ENCODE peak calls at places on chromosomes 1 and 21, in four cellular contexts. One of them, this sample, is unnamed.
A peak's percentile ranks its signal among the peaks of the same experiment; 100 is the strongest.

GRCh38 chr1:23619299-23620188 is 60.2 kb upstream of the ID3 start:
- DNase-seq in cardiac fibroblast: peak; percentile 20
- DNase-seq in adrenal gland: no peak
- DNase-seq in AG10803: no peak
- DNase-seq in this sample: no peak

GRCh38 chr21:29382029-29382654 is 83.4 kb downstream of the BACH1 start:
- DNase-seq in cardiac fibroblast: peak; percentile 32
- DNase-seq in adrenal gland: no peak
- DNase-seq in AG10803: peak; percentile 53
- DNase-seq in this sample: peak; percentile 80

GRCh38 chr1:168977618-168978017 is 128.9 kb upstream of the ATP1B1 start:
- DNase-seq in cardiac fibroblast: no peak
- DNase-seq in adrenal gland: no peak
- DNase-seq in AG10803: no peak
- DNase-seq in this sample: no peak

GRCh38 chr1:36083635-36084501 is at the start of gene TEKT2:
- DNase-seq in cardiac fibroblast: peak; percentile 53
- DNase-seq in adrenal gland: peak; percentile 63
- DNase-seq in AG10803: no peak
- DNase-seq in this sample: peak; percentile 29

GRCh38 chr1:204684206-204684536 is 1.4 kb downstream of the LRRN2 start:
- DNase-seq in cardiac fibroblast: no peak
- DNase-seq in adrenal gland: no peak
- DNase-seq in AG10803: no peak
- DNase-seq in this sample: no peak

GRCh38 chr1:221344693-221345092 is 397.2 kb downstream of the DUSP10 start:
- DNase-seq in cardiac fibroblast: no peak
- DNase-seq in adrenal gland: no peak
- DNase-seq in AG10803: peak; percentile 77
- DNase-seq in this sample: no peak

GRCh38 chr1:232853994-232854532 is 48.8 kb downstream of the MAP10 start:
- DNase-seq in cardiac fibroblast: peak; percentile 66
- DNase-seq in adrenal gland: no peak
- DNase-seq in AG10803: peak; percentile 95
- DNase-seq in this sample: peak; percentile 10

GRCh38 chr1:29760165-29760564 is 523.8 kb downstream of the PTPRU start:
- DNase-seq in cardiac fibroblast: no peak
- DNase-seq in adrenal gland: no peak
- DNase-seq in AG10803: no peak
- DNase-seq in this sample: no peak

GRCh38 chr1:51690285-51690961 is 73.5 kb downstream of the OSBPL9 start:
- DNase-seq in cardiac fibroblast: peak; percentile 89
- DNase-seq in adrenal gland: no peak
- DNase-seq in AG10803: peak; percentile 63
- DNase-seq in this sample: peak; percentile 95

GRCh38 chr1:185533596-185533995 is 200.6 kb upstream of the HMCN1 start:
- DNase-seq in cardiac fibroblast: no peak
- DNase-seq in adrenal gland: no peak
- DNase-seq in AG10803: peak; percentile 27
- DNase-seq in this sample: peak; percentile 21

GRCh38 chr1:42379794-42380616 is 587 bp upstream of the RIMKLA start:
- DNase-seq in cardiac fibroblast: peak; percentile 17
- DNase-seq in adrenal gland: peak; percentile 43
- DNase-seq in AG10803: peak; percentile 14
- DNase-seq in this sample: peak; percentile 33

GRCh38 chr1:117628343-117628742 is 22.5 kb downstream of the TENT5C start:
- DNase-seq in cardiac fibroblast: no peak
- DNase-seq in adrenal gland: no peak
- DNase-seq in AG10803: no peak
- DNase-seq in this sample: no peak

GRCh38 chr1:53277326-53277725 is 39.0 kb upstream of the MAGOH start:
- DNase-seq in cardiac fibroblast: no peak
- DNase-seq in adrenal gland: no peak
- DNase-seq in AG10803: no peak
- DNase-seq in this sample: no peak

GRCh38 chr1:27637052-27637451 is 2.1 kb upstream of the FGR start:
- DNase-seq in cardiac fibroblast: no peak
- DNase-seq in adrenal gland: no peak
- DNase-seq in AG10803: no peak
- DNase-seq in this sample: no peak

GRCh38 chr1:112619518-112620458 is at the start of gene CAPZA1:
- DNase-seq in cardiac fibroblast: peak; percentile 96
- DNase-seq in adrenal gland: peak; percentile 89
- DNase-seq in AG10803: peak; percentile 91
- DNase-seq in this sample: peak; percentile 95

GRCh38 chr1:15259608-15260007 is 12.6 kb downstream of the FHAD1 start:
- DNase-seq in cardiac fibroblast: no peak
- DNase-seq in adrenal gland: no peak
- DNase-seq in AG10803: no peak
- DNase-seq in this sample: no peak

GRCh38 chr1:15262003-15262377 is 15.0 kb downstream of the FHAD1 start:
- DNase-seq in cardiac fibroblast: no peak
- DNase-seq in adrenal gland: no peak
- DNase-seq in AG10803: no peak
- DNase-seq in this sample: no peak

GRCh38 chr1:15260418-15261154 is 13.6 kb downstream of the FHAD1 start:
- DNase-seq in cardiac fibroblast: peak; percentile 62
- DNase-seq in adrenal gland: peak; percentile 28
- DNase-seq in AG10803: no peak
- DNase-seq in this sample: peak; percentile 53

GRCh38 chr1:15262711-15263110 is 15.7 kb downstream of the FHAD1 start:
- DNase-seq in cardiac fibroblast: no peak
- DNase-seq in adrenal gland: no peak
- DNase-seq in AG10803: no peak
- DNase-seq in this sample: no peak

DNA sequence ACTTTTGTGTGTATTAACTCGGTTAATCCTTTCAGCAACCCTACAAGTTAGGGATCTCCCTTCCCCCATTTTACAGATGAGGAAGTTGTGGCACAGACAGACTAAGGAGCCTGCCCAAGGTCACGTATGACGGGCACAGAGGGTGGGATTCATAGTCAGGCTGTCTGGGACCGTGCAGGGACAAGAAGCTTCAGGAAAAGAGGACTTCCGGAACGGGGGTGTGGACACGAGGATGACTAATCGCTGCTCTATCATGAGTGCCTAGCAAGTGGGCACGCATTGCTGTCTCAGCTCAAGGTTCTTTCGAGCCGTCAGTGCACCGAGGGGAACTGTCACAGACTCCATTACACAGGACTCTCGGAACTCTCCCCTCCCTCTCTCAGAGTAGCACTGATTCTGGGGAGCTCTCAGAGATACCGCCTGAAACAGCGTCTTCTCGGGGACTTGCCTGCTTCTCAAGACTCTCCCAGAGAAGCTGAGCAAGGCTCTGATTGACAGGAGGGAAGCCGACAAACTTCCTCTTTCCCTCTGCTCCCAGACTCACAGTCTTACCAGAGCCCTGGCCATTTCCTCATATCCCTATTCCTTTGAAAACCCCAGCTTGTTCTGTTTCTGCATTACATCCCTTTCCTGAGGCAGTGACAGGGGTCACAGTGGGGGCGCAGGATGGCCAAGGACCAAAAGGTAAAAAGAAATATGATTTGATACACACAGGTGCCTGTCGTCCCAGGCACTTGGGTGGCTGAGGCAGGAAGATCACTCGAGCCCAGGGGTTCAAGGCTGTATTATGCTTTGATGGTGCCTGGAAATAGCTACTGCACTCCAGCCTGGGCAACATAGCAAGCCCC is 14.4 kb downstream of the FHAD1 start:
- DNase-seq in cardiac fibroblast: peak; percentile 36
- DNase-seq in adrenal gland: peak; percentile 77
- DNase-seq in AG10803: no peak
- DNase-seq in this sample: no peak
- H3K4me3 ChIP-seq in cardiac fibroblast: peak overlapping the region; percentile 8
- H3K4me3 ChIP-seq in adrenal gland: no peak overlapping the region
- H3K4me3 ChIP-seq in AG10803: no peak overlapping the region
- H3K4me3 ChIP-seq in this sample: no peak overlapping the region

GRCh38 chr1:247111636-247112478 is 7.7 kb upstream of the ZNF669 start:
- DNase-seq in cardiac fibroblast: peak; percentile 59
- DNase-seq in adrenal gland: peak; percentile 65
- DNase-seq in AG10803: peak; percentile 55
- DNase-seq in this sample: peak; percentile 34
- H3K4me3 ChIP-seq in cardiac fibroblast: peak overlapping the region; percentile 56
- H3K4me3 ChIP-seq in adrenal gland: peak overlapping the region; percentile 18
- H3K4me3 ChIP-seq in AG10803: peak overlapping the region; percentile 64
- H3K4me3 ChIP-seq in this sample: peak overlapping the region; percentile 62

GRCh38 chr1:113887392-113887767 is at the start of gene BCL2L15:
- DNase-seq in cardiac fibroblast: no peak
- DNase-seq in adrenal gland: no peak
- DNase-seq in AG10803: no peak
- DNase-seq in this sample: no peak
- H3K4me3 ChIP-seq in cardiac fibroblast: no peak within 1 kb of the TSS
- H3K4me3 ChIP-seq in adrenal gland: no peak within 1 kb of the TSS
- H3K4me3 ChIP-seq in AG10803: no peak within 1 kb of the TSS
- H3K4me3 ChIP-seq in this sample: no peak within 1 kb of the TSS

DNA sequence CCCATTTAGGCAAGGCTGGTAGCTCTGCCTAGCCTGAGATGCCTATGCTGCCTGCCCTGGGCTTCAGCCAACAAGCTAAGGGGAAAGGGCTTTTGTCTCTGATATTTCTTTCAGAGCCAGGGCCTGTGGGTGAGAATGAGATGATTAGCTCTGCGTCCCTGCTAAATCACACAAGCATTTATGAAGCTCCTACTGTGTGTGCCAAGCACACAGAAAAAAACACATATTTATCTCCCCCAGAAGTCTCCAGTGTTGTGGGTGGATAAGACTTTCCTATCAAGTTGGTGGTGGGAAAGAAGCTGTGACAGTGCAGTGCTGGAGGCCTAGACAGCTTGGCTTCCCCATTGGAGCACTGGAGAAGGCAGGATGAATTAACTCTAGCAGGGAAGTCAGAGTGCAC is 1.5 kb downstream of the SLC50A1 start:
- DNase-seq in cardiac fibroblast: no peak
- DNase-seq in adrenal gland: no peak
- DNase-seq in AG10803: no peak
- DNase-seq in this sample: no peak
- H3K4me3 ChIP-seq in cardiac fibroblast: peak overlapping the region; percentile 75
- H3K4me3 ChIP-seq in adrenal gland: no peak overlapping the region
- H3K4me3 ChIP-seq in AG10803: peak overlapping the region; percentile 57
- H3K4me3 ChIP-seq in this sample: peak overlapping the region; percentile 45

GRCh38 chr1:6251233-6251632 is 7.3 kb downstream of the HES3 start:
- DNase-seq in cardiac fibroblast: no peak
- DNase-seq in adrenal gland: no peak
- DNase-seq in AG10803: no peak
- DNase-seq in this sample: no peak

GRCh38 chr1:6247651-6248050 is 3.7 kb downstream of the HES3 start:
- DNase-seq in cardiac fibroblast: no peak
- DNase-seq in adrenal gland: no peak
- DNase-seq in AG10803: no peak
- DNase-seq in this sample: no peak

GRCh38 chr1:6249732-6250689 is 6.0 kb downstream of the HES3 start:
- DNase-seq in cardiac fibroblast: no peak
- DNase-seq in adrenal gland: no peak
- DNase-seq in AG10803: no peak
- DNase-seq in this sample: no peak

GRCh38 chr1:6248161-6248776 is 4.3 kb downstream of the HES3 start:
- DNase-seq in cardiac fibroblast: no peak
- DNase-seq in adrenal gland: no peak
- DNase-seq in AG10803: no peak
- DNase-seq in this sample: no peak

DNA sequence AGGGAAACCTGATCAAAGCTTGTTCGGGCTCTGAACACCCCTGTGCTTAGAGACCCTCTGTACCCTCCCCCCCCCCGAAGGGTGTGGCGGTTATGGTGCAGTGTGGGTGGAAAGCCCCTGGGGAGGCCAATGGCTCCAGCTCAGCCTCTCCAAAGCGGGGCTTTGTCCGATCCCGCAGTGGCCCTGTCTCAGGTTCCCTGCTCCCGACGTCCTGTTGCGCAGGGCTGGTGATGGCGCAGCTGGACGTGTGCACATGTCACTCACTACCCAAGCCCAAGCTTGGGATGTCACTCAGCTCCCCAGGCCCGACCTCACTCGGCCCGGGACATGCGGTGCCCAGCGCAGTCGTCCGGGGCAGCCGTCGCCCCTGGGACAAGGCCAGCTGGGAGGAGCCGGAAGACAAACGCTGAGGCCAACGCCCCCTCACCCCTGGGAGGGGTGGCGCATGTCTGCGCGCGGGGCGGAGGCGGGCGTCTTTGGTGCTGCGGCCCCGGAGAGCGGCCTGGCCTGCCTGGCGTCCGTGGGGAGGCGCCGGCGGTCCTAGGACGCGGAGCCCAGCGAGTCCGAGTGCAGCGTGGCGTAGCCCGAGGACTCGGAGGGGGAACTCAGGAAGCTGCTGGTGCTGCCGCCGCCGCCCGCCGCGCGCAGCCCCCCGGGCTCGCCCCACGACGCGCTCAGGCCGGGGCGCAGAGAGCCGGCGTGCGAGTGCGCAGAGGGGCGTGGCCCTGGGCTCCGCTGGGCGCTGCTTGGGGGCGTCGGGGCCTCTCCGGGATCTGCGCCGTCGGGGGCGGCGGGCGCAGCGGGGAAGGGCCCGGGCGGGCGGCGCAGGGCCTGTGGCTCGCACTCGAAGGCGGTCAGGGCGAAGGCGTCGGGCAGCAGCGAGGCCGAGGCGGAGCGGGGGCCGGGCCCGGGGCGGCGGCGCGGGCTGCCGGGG is 5.1 kb downstream of the HES3 start:
- DNase-seq in cardiac fibroblast: no peak
- DNase-seq in adrenal gland: no peak
- DNase-seq in AG10803: peak; percentile 40
- DNase-seq in this sample: no peak
- H3K4me3 ChIP-seq in cardiac fibroblast: no peak overlapping the region
- H3K4me3 ChIP-seq in adrenal gland: no peak overlapping the region
- H3K4me3 ChIP-seq in AG10803: no peak overlapping the region
- H3K4me3 ChIP-seq in this sample: no peak overlapping the region

This sample was measured in choroid plexus epithelial cell.